ENCODE peak calls at places on chromosome 22, in six cellular contexts. One of them, this sample, is unnamed.

GRCh38 chr22:45881524-45881875 is 95.5 kb downstream of the WNT7B start:
- DNase-seq in right atrium auricular region: no peak
- DNase-seq in GM12878: no peak
- DNase-seq in RWPE2: no peak
- DNase-seq in transverse colon: no peak
- DNase-seq in pancreas: no peak
- DNase-seq in this sample: no peak

GRCh38 chr22:42856179-42856864 is 751 bp downstream of the ARFGAP3 start:
- DNase-seq in right atrium auricular region: peak; percentile 75
- DNase-seq in pancreas: peak; percentile 72
- DNase-seq in RWPE2: no peak
- DNase-seq in GM12878: no peak
- DNase-seq in transverse colon: peak; percentile 71
- DNase-seq in this sample: peak; percentile 61

GRCh38 chr22:48672387-48672786 is 1155.3 kb downstream of the BRD1 start:
- DNase-seq in transverse colon: no peak
- DNase-seq in RWPE2: no peak
- DNase-seq in right atrium auricular region: no peak
- DNase-seq in pancreas: no peak
- DNase-seq in GM12878: no peak
- DNase-seq in this sample: no peak

GRCh38 chr22:27602390-27602789 is 199.2 kb downstream of the MN1 start:
- DNase-seq in transverse colon: no peak
- DNase-seq in RWPE2: no peak
- DNase-seq in pancreas: no peak
- DNase-seq in right atrium auricular region: no peak
- DNase-seq in GM12878: no peak
- DNase-seq in this sample: no peak

GRCh38 chr22:44538071-44538470 is 40.0 kb upstream of the RTL6 start:
- DNase-seq in right atrium auricular region: no peak
- DNase-seq in pancreas: no peak
- DNase-seq in transverse colon: no peak
- DNase-seq in GM12878: no peak
- DNase-seq in RWPE2: no peak
- DNase-seq in this sample: no peak

GRCh38 chr22:40044870-40045834 is 50.4 kb downstream of the FAM83F start:
- DNase-seq in pancreas: peak; percentile 45
- DNase-seq in RWPE2: no peak
- DNase-seq in GM12878: no peak
- DNase-seq in right atrium auricular region: no peak
- DNase-seq in transverse colon: peak; percentile 68
- DNase-seq in this sample: peak; percentile 45

GRCh38 chr22:21990449-21991308 is 8.1 kb upstream of the TOP3B start:
- DNase-seq in right atrium auricular region: no peak
- DNase-seq in pancreas: no peak
- DNase-seq in GM12878: no peak
- DNase-seq in RWPE2: no peak
- DNase-seq in transverse colon: no peak
- DNase-seq in this sample: no peak

GRCh38 chr22:48894064-48894671 is 933.5 kb downstream of the BRD1 start:
- DNase-seq in RWPE2: peak; percentile 32
- DNase-seq in pancreas: no peak
- DNase-seq in right atrium auricular region: peak; percentile 40
- DNase-seq in transverse colon: no peak
- DNase-seq in GM12878: no peak
- DNase-seq in this sample: no peak

GRCh38 chr22:46545041-46545796 is 7.8 kb upstream of the CELSR1 start:
- DNase-seq in RWPE2: peak; percentile 15
- DNase-seq in pancreas: no peak
- DNase-seq in right atrium auricular region: no peak
- DNase-seq in transverse colon: no peak
- DNase-seq in GM12878: peak; percentile 25
- DNase-seq in this sample: no peak

GRCh38 chr22:40733919-40734318 is 54.6 kb downstream of the MCHR1 start:
- DNase-seq in transverse colon: no peak
- DNase-seq in right atrium auricular region: no peak
- DNase-seq in RWPE2: no peak
- DNase-seq in pancreas: no peak
- DNase-seq in GM12878: no peak
- DNase-seq in this sample: no peak

GRCh38 chr22:32378703-32379272 is 21.1 kb downstream of the RFPL3 start:
- DNase-seq in right atrium auricular region: no peak
- DNase-seq in RWPE2: no peak
- DNase-seq in pancreas: no peak
- DNase-seq in transverse colon: peak; percentile 22
- DNase-seq in GM12878: no peak
- DNase-seq in this sample: no peak

GRCh38 chr22:42752912-42753311 is 32.2 kb upstream of the A4GALT start:
- DNase-seq in pancreas: no peak
- DNase-seq in GM12878: peak; percentile 27
- DNase-seq in transverse colon: no peak
- DNase-seq in RWPE2: no peak
- DNase-seq in right atrium auricular region: no peak
- DNase-seq in this sample: no peak

GRCh38 chr22:24141586-24141985 is 39.7 kb upstream of the SUSD2 start:
- DNase-seq in GM12878: no peak
- DNase-seq in pancreas: no peak
- DNase-seq in right atrium auricular region: no peak
- DNase-seq in RWPE2: no peak
- DNase-seq in transverse colon: peak; percentile 31
- DNase-seq in this sample: no peak

GRCh38 chr22:36008565-36008964 is 20.1 kb downstream of the RBFOX2 start:
- DNase-seq in transverse colon: no peak
- DNase-seq in RWPE2: no peak
- DNase-seq in right atrium auricular region: no peak
- DNase-seq in GM12878: no peak
- DNase-seq in pancreas: no peak
- DNase-seq in this sample: no peak

GRCh38 chr22:38935023-38935422 is 22.4 kb upstream of the APOBEC3A start:
- DNase-seq in RWPE2: peak; percentile 86
- DNase-seq in GM12878: no peak
- DNase-seq in transverse colon: peak; percentile 99
- DNase-seq in pancreas: peak; percentile 93
- DNase-seq in right atrium auricular region: no peak
- DNase-seq in this sample: peak; percentile 90

GRCh38 chr22:45124176-45124857 is 39.4 kb upstream of the NUP50 start:
- DNase-seq in GM12878: no peak
- DNase-seq in RWPE2: no peak
- DNase-seq in right atrium auricular region: peak; percentile 47
- DNase-seq in pancreas: no peak
- DNase-seq in transverse colon: no peak
- DNase-seq in this sample: no peak

GRCh38 chr22:23789121-23789520 is 2.4 kb downstream of the SMARCB1 start:
- DNase-seq in RWPE2: no peak
- DNase-seq in transverse colon: no peak
- DNase-seq in GM12878: no peak
- DNase-seq in pancreas: no peak
- DNase-seq in right atrium auricular region: no peak
- DNase-seq in this sample: no peak

GRCh38 chr22:46038516-46039430 is 61.8 kb upstream of the WNT7B start:
- DNase-seq in GM12878: no peak
- DNase-seq in right atrium auricular region: no peak
- DNase-seq in pancreas: peak; percentile 32
- DNase-seq in RWPE2: no peak
- DNase-seq in transverse colon: no peak
- DNase-seq in this sample: no peak

GRCh38 chr22:47340851-47341436 is 578.5 kb downstream of the TBC1D22A start:
- DNase-seq in GM12878: no peak
- DNase-seq in RWPE2: no peak
- DNase-seq in pancreas: no peak
- DNase-seq in transverse colon: no peak
- DNase-seq in right atrium auricular region: peak; percentile 47
- DNase-seq in this sample: no peak

GRCh38 chr22:37162221-37163095 is 12.7 kb upstream of the IL2RB start:
- DNase-seq in RWPE2: no peak
- DNase-seq in transverse colon: peak; percentile 49
- DNase-seq in right atrium auricular region: no peak
- DNase-seq in GM12878: peak; percentile 98
- DNase-seq in pancreas: no peak
- DNase-seq in this sample: no peak
- TF ChIP-seq CTCF in RWPE2: no peak
- TF ChIP-seq CTCF in transverse colon: no peak
- TF ChIP-seq CTCF in right atrium auricular region: no peak
- TF ChIP-seq CTCF in GM12878: peak; percentile 46
- TF ChIP-seq CTCF in pancreas: no peak
- TF ChIP-seq CTCF in this sample: no peak

DNA sequence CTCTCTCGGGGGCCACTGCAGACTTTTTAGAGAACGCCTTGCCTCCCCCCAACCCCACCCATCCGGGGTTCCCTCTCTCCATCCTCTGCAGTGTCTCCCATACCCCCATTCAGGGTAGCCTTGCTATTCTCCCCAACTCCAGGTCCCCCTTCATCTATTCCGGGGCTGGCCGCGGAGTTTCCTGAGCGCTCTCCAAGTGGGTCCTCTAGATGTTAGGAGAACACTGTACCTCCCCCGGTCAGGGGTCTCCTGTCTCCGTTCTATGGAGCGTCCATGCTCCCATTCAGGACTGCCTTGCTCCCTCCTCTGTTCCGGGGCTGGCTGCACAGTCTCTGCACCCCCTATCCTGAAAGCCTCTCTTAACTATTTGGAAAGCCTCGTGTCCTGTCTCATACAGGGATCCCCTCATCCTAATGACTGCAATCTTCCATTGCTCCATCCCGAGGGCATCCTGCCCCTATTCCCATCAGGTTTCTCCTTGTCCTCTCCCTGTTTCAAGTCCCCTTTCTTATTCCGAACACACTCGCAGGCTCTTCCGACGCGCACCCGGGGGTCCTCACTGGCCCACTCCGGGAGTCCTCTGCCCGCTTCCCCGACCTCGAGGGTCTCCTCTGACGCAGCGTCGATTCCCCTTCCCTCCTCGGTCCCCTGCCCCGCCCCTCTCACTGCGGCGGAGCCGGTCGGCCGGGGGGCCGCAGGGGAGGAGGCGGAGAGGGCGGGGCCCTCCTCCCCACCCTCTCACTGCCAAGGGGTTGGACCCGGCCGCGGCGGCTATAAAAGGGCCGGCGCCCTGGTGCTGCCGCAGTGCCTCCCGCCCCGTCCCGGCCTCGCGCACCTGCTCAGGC is at the start of gene NEFH:
- DNase-seq in right atrium auricular region: no peak
- DNase-seq in GM12878: no peak
- DNase-seq in RWPE2: no peak
- DNase-seq in pancreas: no peak
- DNase-seq in transverse colon: no peak
- DNase-seq in this sample: no peak
- H3K27me3 ChIP-seq in right atrium auricular region: peaks cover 24% of the 10 kb centered on the region
- H3K27me3 ChIP-seq in GM12878: peaks cover 3% of the 10 kb centered on the region
- H3K27me3 ChIP-seq in RWPE2: peaks cover 57% of the 10 kb centered on the region
- H3K27me3 ChIP-seq in pancreas: peaks cover 15% of the 10 kb centered on the region
- H3K27me3 ChIP-seq in transverse colon: peaks cover 60% of the 10 kb centered on the region
- H3K27me3 ChIP-seq in this sample: peaks cover 3% of the 10 kb centered on the region

GRCh38 chr22:20040801-20041200 is 19.9 kb downstream of the TANGO2 start:
- DNase-seq in GM12878: no peak
- DNase-seq in pancreas: no peak
- DNase-seq in transverse colon: no peak
- DNase-seq in RWPE2: no peak
- DNase-seq in right atrium auricular region: no peak
- DNase-seq in this sample: no peak

GRCh38 chr22:20044495-20045151 is 23.7 kb downstream of the TANGO2 start:
- DNase-seq in GM12878: no peak
- DNase-seq in RWPE2: no peak
- DNase-seq in pancreas: no peak
- DNase-seq in right atrium auricular region: no peak
- DNase-seq in transverse colon: no peak
- DNase-seq in this sample: no peak

GRCh38 chr22:20043057-20043996 is 22.4 kb downstream of the TANGO2 start:
- DNase-seq in transverse colon: no peak
- DNase-seq in GM12878: no peak
- DNase-seq in RWPE2: no peak
- DNase-seq in pancreas: no peak
- DNase-seq in right atrium auricular region: no peak
- DNase-seq in this sample: no peak

GRCh38 chr22:20046730-20047129 is 25.8 kb downstream of the TANGO2 start:
- DNase-seq in RWPE2: no peak
- DNase-seq in GM12878: no peak
- DNase-seq in transverse colon: no peak
- DNase-seq in right atrium auricular region: no peak
- DNase-seq in pancreas: no peak
- DNase-seq in this sample: no peak

GRCh38 chr22:20043997-20044342 is 23.1 kb downstream of the TANGO2 start:
- DNase-seq in RWPE2: no peak
- DNase-seq in GM12878: no peak
- DNase-seq in right atrium auricular region: no peak
- DNase-seq in transverse colon: no peak
- DNase-seq in pancreas: no peak
- DNase-seq in this sample: no peak
- H3K27ac ChIP-seq in RWPE2: no peak overlapping the region
- H3K27ac ChIP-seq in GM12878: no peak overlapping the region
- H3K27ac ChIP-seq in right atrium auricular region: no peak overlapping the region
- H3K27ac ChIP-seq in transverse colon: no peak overlapping the region
- H3K27ac ChIP-seq in pancreas: no peak overlapping the region
- H3K27ac ChIP-seq in this sample: no peak overlapping the region

DNA sequence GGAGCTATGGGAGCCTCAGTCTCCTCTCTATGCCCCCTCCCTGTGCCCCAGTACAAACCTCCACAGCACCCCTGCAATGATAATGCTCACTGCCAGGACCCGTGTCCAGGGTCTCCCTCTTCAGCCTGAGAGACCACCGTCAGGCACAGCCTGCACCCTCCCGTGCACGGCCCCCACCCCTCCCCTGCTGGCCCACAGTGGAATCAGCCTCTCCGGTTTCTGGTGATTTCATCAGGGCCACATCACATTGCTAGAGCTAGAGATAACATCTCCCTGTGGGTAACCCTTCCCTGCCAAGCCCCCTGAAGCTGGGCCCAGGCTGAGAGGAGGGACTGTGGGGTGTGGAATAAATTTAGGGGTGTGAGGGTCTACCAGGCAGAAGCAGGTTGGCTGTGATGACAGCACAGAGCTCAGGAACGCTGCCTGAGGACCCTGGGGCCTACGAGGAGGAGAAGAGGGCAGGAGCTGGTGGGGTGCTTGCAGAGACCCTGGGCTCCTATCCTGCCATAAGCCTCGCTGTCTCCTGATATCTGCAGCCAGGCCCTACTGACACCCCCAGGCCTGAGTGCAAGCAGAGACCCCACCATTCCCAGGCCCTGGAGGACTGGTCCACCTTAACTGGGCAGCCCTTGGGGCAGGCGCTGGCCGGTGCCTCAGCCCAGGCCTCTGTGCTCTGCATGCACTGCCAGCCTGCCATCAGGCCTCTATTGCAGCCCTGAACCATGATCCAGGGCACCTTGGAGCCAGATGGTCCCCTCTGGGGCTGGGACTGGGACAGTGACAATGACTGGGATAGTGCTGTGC is at the start of gene KLHDC7B:
- DNase-seq in right atrium auricular region: no peak
- DNase-seq in pancreas: no peak
- DNase-seq in RWPE2: no peak
- DNase-seq in GM12878: no peak
- DNase-seq in transverse colon: no peak
- DNase-seq in this sample: no peak
- TF ChIP-seq CTCF in right atrium auricular region: no peak
- TF ChIP-seq CTCF in pancreas: no peak
- TF ChIP-seq CTCF in RWPE2: no peak
- TF ChIP-seq CTCF in GM12878: peak; percentile 17
- TF ChIP-seq CTCF in transverse colon: no peak
- TF ChIP-seq CTCF in this sample: no peak

This sample was measured in lung.